ENCODE peak calls at places on chromosome 12, in nine cellular contexts. One of them, this sample, is unnamed.

GRCh38 chr12:1661553-1662335 is 29.1 kb upstream of the ADIPOR2 start:
- DNase-seq in K562: peak; percentile 86
- DNase-seq in colonic mucosa: peak; percentile 94
- DNase-seq in CD8-positive, alpha-beta T cell: peak; percentile 85
- DNase-seq in AG04450: peak; percentile 76
- DNase-seq in stomach: peak; percentile 96
- DNase-seq in WERI-Rb-1: peak; percentile 89
- DNase-seq in esophagus squamous epithelium: peak; percentile 62
- DNase-seq in heart right ventricle: peak; percentile 92
- DNase-seq in this sample: peak; percentile 88

GRCh38 chr12:57031228-57031670 is 14.9 kb upstream of the TAC3 start:
- DNase-seq in K562: no peak
- DNase-seq in colonic mucosa: peak; percentile 42
- DNase-seq in CD8-positive, alpha-beta T cell: no peak
- DNase-seq in AG04450: no peak
- DNase-seq in stomach: no peak
- DNase-seq in WERI-Rb-1: no peak
- DNase-seq in esophagus squamous epithelium: no peak
- DNase-seq in heart right ventricle: no peak
- DNase-seq in this sample: no peak

GRCh38 chr12:31234955-31235867 is 90.7 kb downstream of the SINHCAF start:
- DNase-seq in K562: peak; percentile 37
- DNase-seq in colonic mucosa: peak; percentile 24
- DNase-seq in CD8-positive, alpha-beta T cell: no peak
- DNase-seq in AG04450: no peak
- DNase-seq in stomach: peak; percentile 56
- DNase-seq in WERI-Rb-1: peak; percentile 80
- DNase-seq in esophagus squamous epithelium: no peak
- DNase-seq in heart right ventricle: peak; percentile 31
- DNase-seq in this sample: no peak

GRCh38 chr12:90515199-90516175 is 439.5 kb downstream of the CCER1 start:
- DNase-seq in K562: no peak
- DNase-seq in colonic mucosa: no peak
- DNase-seq in CD8-positive, alpha-beta T cell: no peak
- DNase-seq in AG04450: no peak
- DNase-seq in stomach: no peak
- DNase-seq in WERI-Rb-1: no peak
- DNase-seq in esophagus squamous epithelium: no peak
- DNase-seq in heart right ventricle: no peak
- DNase-seq in this sample: no peak

GRCh38 chr12:752673-753400 is 458 bp downstream of the WNK1 start:
- DNase-seq in K562: peak; percentile 57
- DNase-seq in colonic mucosa: peak; percentile 60
- DNase-seq in CD8-positive, alpha-beta T cell: peak; percentile 38
- DNase-seq in AG04450: no peak
- DNase-seq in stomach: peak; percentile 68
- DNase-seq in WERI-Rb-1: peak; percentile 39
- DNase-seq in esophagus squamous epithelium: no peak
- DNase-seq in heart right ventricle: peak; percentile 67
- DNase-seq in this sample: peak; percentile 80

GRCh38 chr12:50572275-50572674 is 67.5 kb downstream of the DIP2B start:
- DNase-seq in K562: no peak
- DNase-seq in colonic mucosa: no peak
- DNase-seq in CD8-positive, alpha-beta T cell: no peak
- DNase-seq in AG04450: peak; percentile 73
- DNase-seq in stomach: no peak
- DNase-seq in WERI-Rb-1: no peak
- DNase-seq in esophagus squamous epithelium: no peak
- DNase-seq in heart right ventricle: no peak
- DNase-seq in this sample: no peak

GRCh38 chr12:32367381-32367780 is 32.0 kb upstream of the FGD4 start:
- DNase-seq in K562: no peak
- DNase-seq in colonic mucosa: no peak
- DNase-seq in CD8-positive, alpha-beta T cell: no peak
- DNase-seq in AG04450: no peak
- DNase-seq in stomach: no peak
- DNase-seq in WERI-Rb-1: no peak
- DNase-seq in esophagus squamous epithelium: no peak
- DNase-seq in heart right ventricle: no peak
- DNase-seq in this sample: no peak

GRCh38 chr12:62194616-62195015 is 65.6 kb upstream of the USP15 start:
- DNase-seq in K562: no peak
- DNase-seq in colonic mucosa: no peak
- DNase-seq in CD8-positive, alpha-beta T cell: no peak
- DNase-seq in AG04450: no peak
- DNase-seq in stomach: no peak
- DNase-seq in WERI-Rb-1: no peak
- DNase-seq in esophagus squamous epithelium: no peak
- DNase-seq in heart right ventricle: no peak
- DNase-seq in this sample: no peak

GRCh38 chr12:113173081-113173698 is 12.1 kb downstream of the DDX54 start:
- DNase-seq in K562: no peak
- DNase-seq in colonic mucosa: no peak
- DNase-seq in CD8-positive, alpha-beta T cell: no peak
- DNase-seq in AG04450: no peak
- DNase-seq in stomach: no peak
- DNase-seq in WERI-Rb-1: no peak
- DNase-seq in esophagus squamous epithelium: no peak
- DNase-seq in heart right ventricle: no peak
- DNase-seq in this sample: no peak

GRCh38 chr12:65121049-65121955 is at the start of gene WIF1:
- DNase-seq in K562: no peak
- DNase-seq in colonic mucosa: no peak
- DNase-seq in CD8-positive, alpha-beta T cell: no peak
- DNase-seq in AG04450: no peak
- DNase-seq in stomach: peak; percentile 45
- DNase-seq in WERI-Rb-1: peak; percentile 56
- DNase-seq in esophagus squamous epithelium: no peak
- DNase-seq in heart right ventricle: peak; percentile 14
- DNase-seq in this sample: no peak

GRCh38 chr12:105229446-105229845 is 6.5 kb downstream of the APPL2 start:
- DNase-seq in K562: peak; percentile 26
- DNase-seq in colonic mucosa: peak; percentile 53
- DNase-seq in CD8-positive, alpha-beta T cell: no peak
- DNase-seq in AG04450: no peak
- DNase-seq in stomach: no peak
- DNase-seq in WERI-Rb-1: no peak
- DNase-seq in esophagus squamous epithelium: no peak
- DNase-seq in heart right ventricle: no peak
- DNase-seq in this sample: no peak

GRCh38 chr12:104591272-104591940 is 134.7 kb downstream of the CHST11 start:
- DNase-seq in K562: no peak
- DNase-seq in colonic mucosa: no peak
- DNase-seq in CD8-positive, alpha-beta T cell: no peak
- DNase-seq in AG04450: no peak
- DNase-seq in stomach: no peak
- DNase-seq in WERI-Rb-1: no peak
- DNase-seq in esophagus squamous epithelium: no peak
- DNase-seq in heart right ventricle: no peak
- DNase-seq in this sample: no peak

GRCh38 chr12:49658276-49658675 is 34.9 kb downstream of the PRPF40B start:
- DNase-seq in K562: no peak
- DNase-seq in colonic mucosa: no peak
- DNase-seq in CD8-positive, alpha-beta T cell: no peak
- DNase-seq in AG04450: no peak
- DNase-seq in stomach: no peak
- DNase-seq in WERI-Rb-1: no peak
- DNase-seq in esophagus squamous epithelium: no peak
- DNase-seq in heart right ventricle: no peak
- DNase-seq in this sample: no peak

GRCh38 chr12:65415826-65416225 is 137.3 kb downstream of the MSRB3 start:
- DNase-seq in K562: no peak
- DNase-seq in colonic mucosa: no peak
- DNase-seq in CD8-positive, alpha-beta T cell: no peak
- DNase-seq in AG04450: no peak
- DNase-seq in stomach: no peak
- DNase-seq in WERI-Rb-1: no peak
- DNase-seq in esophagus squamous epithelium: no peak
- DNase-seq in heart right ventricle: no peak
- DNase-seq in this sample: no peak

GRCh38 chr12:24756479-24757024 is 192.3 kb downstream of the BCAT1 start:
- DNase-seq in K562: no peak
- DNase-seq in colonic mucosa: no peak
- DNase-seq in CD8-positive, alpha-beta T cell: no peak
- DNase-seq in AG04450: no peak
- DNase-seq in stomach: no peak
- DNase-seq in WERI-Rb-1: no peak
- DNase-seq in esophagus squamous epithelium: no peak
- DNase-seq in heart right ventricle: no peak
- DNase-seq in this sample: no peak

GRCh38 chr12:113788020-113788856 is 177.9 kb downstream of the RBM19 start:
- DNase-seq in K562: no peak
- DNase-seq in colonic mucosa: no peak
- DNase-seq in CD8-positive, alpha-beta T cell: no peak
- DNase-seq in AG04450: no peak
- DNase-seq in stomach: no peak
- DNase-seq in WERI-Rb-1: no peak
- DNase-seq in esophagus squamous epithelium: no peak
- DNase-seq in heart right ventricle: no peak
- DNase-seq in this sample: no peak

GRCh38 chr12:103956515-103957027 is 9.1 kb upstream of the TDG start:
- DNase-seq in K562: no peak
- DNase-seq in colonic mucosa: peak; percentile 52
- DNase-seq in CD8-positive, alpha-beta T cell: no peak
- DNase-seq in AG04450: no peak
- DNase-seq in stomach: no peak
- DNase-seq in WERI-Rb-1: no peak
- DNase-seq in esophagus squamous epithelium: no peak
- DNase-seq in heart right ventricle: no peak
- DNase-seq in this sample: no peak

GRCh38 chr12:1533602-1534304 is 60.6 kb downstream of the FBXL14 start:
- DNase-seq in K562: peak; percentile 21
- DNase-seq in colonic mucosa: no peak
- DNase-seq in CD8-positive, alpha-beta T cell: peak; percentile 46
- DNase-seq in AG04450: no peak
- DNase-seq in stomach: no peak
- DNase-seq in WERI-Rb-1: no peak
- DNase-seq in esophagus squamous epithelium: no peak
- DNase-seq in heart right ventricle: no peak
- DNase-seq in this sample: no peak

GRCh38 chr12:128783129-128783574 is 40.6 kb downstream of the SLC15A4 start:
- DNase-seq in K562: no peak
- DNase-seq in colonic mucosa: no peak
- DNase-seq in CD8-positive, alpha-beta T cell: peak; percentile 41
- DNase-seq in AG04450: no peak
- DNase-seq in stomach: no peak
- DNase-seq in WERI-Rb-1: no peak
- DNase-seq in esophagus squamous epithelium: no peak
- DNase-seq in heart right ventricle: no peak
- DNase-seq in this sample: no peak

GRCh38 chr12:17802657-17803641 is 287.0 kb downstream of the RERGL start:
- DNase-seq in K562: no peak
- DNase-seq in colonic mucosa: no peak
- DNase-seq in CD8-positive, alpha-beta T cell: no peak
- DNase-seq in AG04450: no peak
- DNase-seq in stomach: no peak
- DNase-seq in WERI-Rb-1: no peak
- DNase-seq in esophagus squamous epithelium: no peak
- DNase-seq in heart right ventricle: no peak
- DNase-seq in this sample: no peak

GRCh38 chr12:25994901-25995625 is 36.6 kb downstream of the RASSF8 start:
- DNase-seq in K562: no peak
- DNase-seq in colonic mucosa: no peak
- DNase-seq in CD8-positive, alpha-beta T cell: no peak
- DNase-seq in AG04450: no peak
- DNase-seq in stomach: no peak
- DNase-seq in WERI-Rb-1: no peak
- DNase-seq in esophagus squamous epithelium: no peak
- DNase-seq in heart right ventricle: no peak
- DNase-seq in this sample: no peak

GRCh38 chr12:58148405-58148804 is 207.0 kb downstream of the ATP23 start:
- DNase-seq in K562: no peak
- DNase-seq in colonic mucosa: no peak
- DNase-seq in CD8-positive, alpha-beta T cell: no peak
- DNase-seq in AG04450: peak; percentile 13
- DNase-seq in stomach: no peak
- DNase-seq in WERI-Rb-1: no peak
- DNase-seq in esophagus squamous epithelium: no peak
- DNase-seq in heart right ventricle: no peak
- DNase-seq in this sample: no peak

GRCh38 chr12:1808798-1809480 is 11.4 kb upstream of the LRTM2 start:
- DNase-seq in K562: no peak
- DNase-seq in colonic mucosa: no peak
- DNase-seq in CD8-positive, alpha-beta T cell: peak; percentile 44
- DNase-seq in AG04450: no peak
- DNase-seq in stomach: no peak
- DNase-seq in WERI-Rb-1: no peak
- DNase-seq in esophagus squamous epithelium: no peak
- DNase-seq in heart right ventricle: no peak
- DNase-seq in this sample: no peak

GRCh38 chr12:34219046-34219770 is 196.9 kb downstream of the ALG10 start:
- DNase-seq in K562: no peak
- DNase-seq in colonic mucosa: no peak
- DNase-seq in CD8-positive, alpha-beta T cell: no peak
- DNase-seq in AG04450: no peak
- DNase-seq in stomach: no peak
- DNase-seq in WERI-Rb-1: no peak
- DNase-seq in esophagus squamous epithelium: no peak
- DNase-seq in heart right ventricle: no peak
- DNase-seq in this sample: no peak
- H3K4me3 ChIP-seq in K562: peak overlapping the region; percentile 19
- H3K4me3 ChIP-seq in colonic mucosa: peak overlapping the region; percentile 26
- H3K4me3 ChIP-seq in CD8-positive, alpha-beta T cell: peak overlapping the region; percentile 48
- H3K4me3 ChIP-seq in AG04450: no peak overlapping the region
- H3K4me3 ChIP-seq in stomach: peak overlapping the region; percentile 30
- H3K4me3 ChIP-seq in WERI-Rb-1: no peak overlapping the region
- H3K4me3 ChIP-seq in esophagus squamous epithelium: peak overlapping the region; percentile 34
- H3K4me3 ChIP-seq in heart right ventricle: peak overlapping the region; percentile 59
- H3K4me3 ChIP-seq in this sample: peak overlapping the region; percentile 45

GRCh38 chr12:111405149-111405855 is 421 bp upstream of the SH2B3 start:
- DNase-seq in K562: peak; percentile 99
- DNase-seq in colonic mucosa: peak; percentile 99
- DNase-seq in CD8-positive, alpha-beta T cell: peak; percentile 98
- DNase-seq in AG04450: peak; percentile 76
- DNase-seq in stomach: peak; percentile 97
- DNase-seq in WERI-Rb-1: peak; percentile 96
- DNase-seq in esophagus squamous epithelium: peak; percentile 67
- DNase-seq in heart right ventricle: peak; percentile 95
- DNase-seq in this sample: peak; percentile 96
- TF ChIP-seq CTCF in K562: peak; percentile 76
- TF ChIP-seq CTCF in colonic mucosa: peak; percentile 58
- TF ChIP-seq CTCF in CD8-positive, alpha-beta T cell: peak; percentile 52
- TF ChIP-seq CTCF in AG04450: peak; percentile 36
- TF ChIP-seq CTCF in stomach: peak; percentile 51
- TF ChIP-seq CTCF in WERI-Rb-1: peak; percentile 65
- TF ChIP-seq CTCF in esophagus squamous epithelium: peak; percentile 59
- TF ChIP-seq CTCF in heart right ventricle: no peak
- TF ChIP-seq CTCF in this sample: peak; percentile 61

GRCh38 chr12:125540580-125541204 is 475.5 kb downstream of the AACS start:
- DNase-seq in K562: no peak
- DNase-seq in colonic mucosa: no peak
- DNase-seq in CD8-positive, alpha-beta T cell: no peak
- DNase-seq in AG04450: no peak
- DNase-seq in stomach: no peak
- DNase-seq in WERI-Rb-1: no peak
- DNase-seq in esophagus squamous epithelium: no peak
- DNase-seq in heart right ventricle: no peak
- DNase-seq in this sample: no peak
- H3K27ac ChIP-seq in K562: no peak overlapping the region
- H3K27ac ChIP-seq in colonic mucosa: no peak overlapping the region
- H3K27ac ChIP-seq in CD8-positive, alpha-beta T cell: no peak overlapping the region
- H3K27ac ChIP-seq in AG04450: no peak overlapping the region
- H3K27ac ChIP-seq in stomach: no peak overlapping the region
- H3K27ac ChIP-seq in WERI-Rb-1: no peak overlapping the region
- H3K27ac ChIP-seq in esophagus squamous epithelium: no peak overlapping the region
- H3K27ac ChIP-seq in heart right ventricle: no peak overlapping the region
- H3K27ac ChIP-seq in this sample: no peak overlapping the region

GRCh38 chr12:15184484-15184883 is 36.7 kb downstream of the RERG start:
- DNase-seq in K562: no peak
- DNase-seq in colonic mucosa: no peak
- DNase-seq in CD8-positive, alpha-beta T cell: no peak
- DNase-seq in AG04450: no peak
- DNase-seq in stomach: no peak
- DNase-seq in WERI-Rb-1: no peak
- DNase-seq in esophagus squamous epithelium: no peak
- DNase-seq in heart right ventricle: no peak
- DNase-seq in this sample: no peak
- H3K4me3 ChIP-seq in K562: no peak overlapping the region
- H3K4me3 ChIP-seq in colonic mucosa: no peak overlapping the region
- H3K4me3 ChIP-seq in CD8-positive, alpha-beta T cell: no peak overlapping the region
- H3K4me3 ChIP-seq in AG04450: no peak overlapping the region
- H3K4me3 ChIP-seq in stomach: no peak overlapping the region
- H3K4me3 ChIP-seq in WERI-Rb-1: no peak overlapping the region
- H3K4me3 ChIP-seq in esophagus squamous epithelium: no peak overlapping the region
- H3K4me3 ChIP-seq in heart right ventricle: no peak overlapping the region
- H3K4me3 ChIP-seq in this sample: no peak overlapping the region

This sample was measured in ascending aorta.